ENCODE peak calls at places on chromosomes 6 and 20, in five cellular contexts. K is AG04450, E is colonic mucosa, Q is neural crest cell, C is psoas muscle. J is an unnamed sample.

GRCh38 chr6:14871196-14871595 is 374.7 kb upstream of the JARID2 start:
- DNase-seq in Q (no peak), C (no peak), E (no peak), K (no peak), J (no peak)

GRCh38 chr20:57006411-57007170 is 259.9 kb downstream of the BMP7 start:
- DNase-seq in K (no peak), C (no peak), Q (no peak), E (no peak), J (no peak)

GRCh38 chr20:330233-331149 is 5.1 kb downstream of the SOX12 start:
- DNase-seq in K (no peak), C (peak), E (no peak), Q (peak), J (peak)

GRCh38 chr20:6295477-6296256 is 172.8 kb upstream of the FERMT1 start:
- DNase-seq in K (no peak), E (no peak), Q (no peak), C (no peak), J (no peak)

GRCh38 chr6:17666646-17667045 is 40.1 kb downstream of the NUP153 start:
- DNase-seq in K (no peak), C (no peak), Q (no peak), E (no peak), J (no peak)

GRCh38 chr20:45470939-45471338 is 1.4 kb downstream of the WFDC2 start:
- DNase-seq in C (no peak), Q (no peak), E (no peak), K (no peak), J (no peak)

GRCh38 chr20:61959301-61959700 is 106.4 kb downstream of the TAF4 start:
- DNase-seq in E (no peak), Q (no peak), K (no peak), C (no peak), J (no peak)

GRCh38 chr6:44100088-44100550 is 27.1 kb downstream of the MRPL14 start:
- DNase-seq in E (no peak), Q (peak), C (no peak), K (no peak), J (no peak)

GRCh38 chr20:44188752-44189151 is 1.8 kb upstream of the JPH2 start:
- DNase-seq in E (no peak), C (peak), K (no peak), Q (no peak), J (no peak)

GRCh38 chr6:71123051-71123450 is 165.6 kb upstream of the OGFRL1 start:
- DNase-seq in C (no peak), Q (no peak), E (no peak), K (no peak), J (no peak)
- TF ChIP-seq CTCF in C (no peak), Q (no peak), E (no peak), K (no peak), J (no peak)

DNA sequence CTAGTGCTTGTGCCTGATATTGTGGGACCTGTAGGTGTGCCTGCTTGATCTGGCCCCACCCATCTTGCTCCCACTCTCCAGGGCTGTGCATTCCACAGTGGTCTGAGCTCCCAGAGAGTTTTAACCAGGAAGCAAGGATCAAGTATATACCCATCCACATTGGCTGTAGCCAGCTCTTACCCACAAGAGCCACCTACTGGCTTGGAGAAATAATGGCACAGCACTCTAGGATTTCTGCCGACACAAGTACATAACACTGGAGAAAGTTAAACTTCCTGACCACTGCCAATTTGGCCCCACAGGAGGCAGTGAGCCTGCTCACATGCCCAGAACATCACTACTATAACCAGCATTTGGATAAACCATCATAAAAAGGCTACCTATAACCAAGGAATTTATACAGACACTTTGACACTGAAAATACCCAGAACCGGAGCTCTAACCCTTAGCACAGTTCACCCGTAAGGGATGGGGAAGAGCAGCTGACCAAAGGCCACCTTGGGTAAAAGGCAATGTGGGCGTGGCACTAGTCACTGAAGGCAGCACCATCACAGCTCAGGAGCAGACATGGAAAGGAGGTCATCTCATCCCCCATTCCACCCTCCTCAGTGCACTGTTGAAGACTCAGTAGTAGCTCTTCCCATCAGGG is 440.4 kb downstream of the BTBD3 start:
- DNase-seq in K (no peak), E (no peak), Q (no peak), C (no peak), J (no peak)
- TF ChIP-seq CTCF in K (no peak), E (peak), Q (peak), C (no peak), J (peak)

DNA sequence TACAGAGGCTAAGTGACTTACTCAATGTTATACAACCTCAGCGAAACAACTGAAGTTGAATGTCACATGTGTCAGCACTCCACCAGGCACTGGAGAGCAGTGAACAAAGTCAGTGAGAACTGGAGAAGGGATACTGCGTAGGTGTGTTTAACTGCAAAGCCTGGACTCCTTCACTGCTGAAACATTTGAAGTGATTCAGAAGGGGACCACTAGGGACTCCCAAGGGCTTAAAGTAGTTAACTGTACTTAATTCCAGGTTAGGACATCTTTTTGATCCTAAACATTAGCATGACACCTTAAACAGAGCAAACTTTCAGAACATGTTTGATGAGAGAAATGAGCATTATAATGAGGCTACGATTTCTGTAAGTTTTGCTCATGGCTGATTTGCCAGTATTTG is 45.0 kb upstream of the ZBTB24 start:
- DNase-seq in C (no peak), E (no peak), K (no peak), Q (no peak), J (no peak)
- TF ChIP-seq CTCF in C (no peak), E (no peak), K (peak), Q (peak), J (peak)

GRCh38 chr6:141050470-141050869 is 1082.3 kb upstream of the GJE1 start:
- DNase-seq in E (no peak), Q (no peak), C (no peak), K (no peak), J (no peak)
- TF ChIP-seq CTCF in E (no peak), Q (no peak), C (no peak), K (no peak), J (no peak)

DNA sequence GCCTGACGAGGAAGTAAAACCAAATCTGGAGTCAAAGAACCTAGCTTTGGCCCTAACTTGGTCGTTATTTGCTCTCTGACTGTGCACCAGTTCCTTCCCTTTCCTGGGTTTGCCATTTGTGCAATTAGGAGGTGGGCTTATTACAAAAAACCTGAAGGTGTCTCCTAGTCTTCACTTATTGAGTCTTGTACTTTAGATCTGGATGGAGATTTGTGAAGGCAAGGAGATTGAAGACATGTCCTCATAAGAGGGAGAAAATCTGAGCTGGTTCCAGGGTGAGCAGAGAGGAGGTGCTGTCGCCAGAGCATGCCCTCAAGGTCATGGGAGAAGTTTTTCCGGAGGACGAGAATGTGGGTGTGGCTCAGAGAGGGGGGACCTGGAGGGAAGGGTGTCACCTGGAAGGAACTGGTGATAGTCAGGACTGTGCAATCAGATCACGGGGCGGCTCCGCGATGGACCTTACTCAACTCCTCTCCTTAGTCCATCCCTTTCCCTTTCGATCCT is 703 bp upstream of the ACSS2 start:
- DNase-seq in Q (no peak), C (no peak), K (no peak), E (no peak), J (no peak)
- TF ChIP-seq CTCF in Q (no peak), C (peak), K (peak), E (peak), J (no peak)

GRCh38 chr6:138988469-138988834 is 399 bp upstream of the REPS1 start:
- DNase-seq in Q (no peak), E (no peak), K (no peak), C (no peak), J (no peak)
- TF ChIP-seq CTCF in Q (peak), E (peak), K (no peak), C (no peak), J (peak)

DNA sequence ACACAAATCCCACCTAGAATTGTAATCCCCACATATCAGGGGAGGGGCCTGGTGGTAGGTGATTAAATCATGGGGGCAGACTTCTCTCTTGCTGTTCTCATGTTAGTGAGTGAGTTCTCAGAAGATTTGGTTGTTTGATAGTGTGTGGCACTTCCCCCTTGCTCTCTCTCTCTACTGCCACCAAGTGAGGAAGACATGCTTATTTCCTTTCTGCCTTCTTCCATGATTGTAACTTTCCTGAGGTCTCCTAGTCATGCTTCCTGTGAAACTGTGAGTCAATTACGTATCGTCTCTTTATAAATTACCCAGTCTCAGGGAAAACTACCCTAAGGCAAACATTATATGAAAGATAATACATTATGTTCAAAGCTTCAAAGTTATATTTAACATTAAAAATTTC is 1297.5 kb upstream of the CITED2 start:
- DNase-seq in K (no peak), Q (no peak), C (no peak), E (no peak), J (no peak)
- TF ChIP-seq CTCF in K (no peak), Q (peak), C (no peak), E (no peak), J (no peak)

GRCh38 chr20:21101453-21102251 is 4.5 kb downstream of the LINC00237 start:
- DNase-seq in K (no peak), E (peak), Q (peak), C (no peak), J (peak)
- TF ChIP-seq CTCF in K (no peak), E (no peak), Q (no peak), C (no peak), J (no peak)

DNA sequence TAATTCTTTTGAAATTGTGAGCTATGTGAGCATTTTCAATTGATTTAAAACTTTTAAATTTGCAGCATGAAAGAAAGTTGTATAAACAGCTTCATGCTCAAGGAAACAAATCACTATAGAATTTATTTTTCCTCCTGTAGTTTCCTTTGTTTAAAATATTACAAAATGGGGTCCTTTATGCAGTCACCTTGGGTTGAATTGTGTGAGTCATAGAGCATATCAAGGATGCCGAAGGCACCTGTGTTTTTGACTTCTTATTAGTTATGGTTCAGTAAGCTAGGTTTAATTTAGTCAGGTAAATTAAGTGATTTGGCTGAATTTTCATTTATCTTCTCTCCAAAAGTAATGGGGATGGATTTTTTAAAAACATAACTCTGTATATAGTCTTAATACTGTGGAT is 96.8 kb downstream of the BCKDHB start:
- DNase-seq in C (no peak), K (no peak), Q (no peak), E (no peak), J (no peak)
- TF ChIP-seq CTCF in C (no peak), K (no peak), Q (no peak), E (no peak), J (no peak)

GRCh38 chr20:8877294-8877693 is 191.6 kb upstream of the PLCB4 start:
- DNase-seq in K (no peak), E (no peak), Q (no peak), C (no peak), J (no peak)

GRCh38 chr20:8879669-8880068 is 189.2 kb upstream of the PLCB4 start:
- DNase-seq in C (no peak), K (no peak), Q (no peak), E (no peak), J (no peak)

GRCh38 chr20:8875586-8875985 is 193.3 kb upstream of the PLCB4 start:
- DNase-seq in Q (no peak), E (no peak), C (no peak), K (no peak), J (no peak)

GRCh38 chr20:8876381-8876780 is 192.5 kb upstream of the PLCB4 start:
- DNase-seq in C (no peak), Q (no peak), E (no peak), K (no peak), J (no peak)

GRCh38 chr20:8880085-8880853 is 188.6 kb upstream of the PLCB4 start:
- DNase-seq in E (no peak), K (no peak), Q (no peak), C (no peak), J (no peak)
- TF ChIP-seq CTCF in E (no peak), K (no peak), Q (no peak), C (no peak), J (no peak)